ENCODE peak calls at places on chromosomes 12 and 14, in eight cellular contexts. E, M, T, J, U, P, Q and Z are unnamed samples.

GRCh38 chr14:52913271-52913670 is 37.6 kb downstream of the FERMT2 start:
- DNase-seq in E (no peak), M (no peak), T (peak; percentile 57), J (no peak), U (no peak), P (no peak), Q (no peak), Z (no peak)

GRCh38 chr14:102592969-102593840 is 756 bp downstream of the RCOR1 start:
- DNase-seq in E (peak; percentile 55), M (peak; percentile 67), T (peak; percentile 41), J (peak; percentile 93), U (no peak), P (peak; percentile 84), Q (peak; percentile 69), Z (peak; percentile 74)

GRCh38 chr14:68190032-68190431 is 370.5 kb downstream of the RAD51B start:
- DNase-seq in E (no peak), M (no peak), T (no peak), J (no peak), U (no peak), P (no peak), Q (no peak), Z (no peak)

GRCh38 chr12:8108808-8109398 is 14.5 kb upstream of the CLEC4A start:
- DNase-seq in E (peak; percentile 69), M (peak; percentile 82), T (peak; percentile 57), J (peak; percentile 84), U (peak; percentile 48), P (peak; percentile 68), Q (peak; percentile 15), Z (peak; percentile 95)

GRCh38 chr12:93468008-93468371 is 676 bp downstream of the MRPL42 start:
- DNase-seq in E (no peak), M (no peak), T (no peak), J (no peak), U (no peak), P (no peak), Q (no peak), Z (no peak)

GRCh38 chr12:53052419-53053222 is 2.8 kb downstream of the TNS2 start:
- DNase-seq in E (peak; percentile 92), M (no peak), T (peak; percentile 81), J (no peak), U (no peak), P (peak; percentile 92), Q (no peak), Z (peak; percentile 49)

GRCh38 chr14:102481791-102482238 is 27.8 kb downstream of the ANKRD9 start:
- DNase-seq in E (no peak), M (no peak), T (peak; percentile 64), J (peak; percentile 45), U (no peak), P (peak; percentile 48), Q (no peak), Z (no peak)

GRCh38 chr12:124901003-124901402 is 13.4 kb downstream of the UBC start:
- DNase-seq in E (no peak), M (no peak), T (no peak), J (no peak), U (no peak), P (no peak), Q (no peak), Z (no peak)

GRCh38 chr12:101051901-101052550 is 158.0 kb downstream of the SLC5A8 start:
- DNase-seq in E (no peak), M (no peak), T (peak; percentile 97), J (no peak), U (peak; percentile 90), P (no peak), Q (no peak), Z (no peak)

GRCh38 chr12:20548592-20548991 is 146.5 kb upstream of the SLCO1C1 start:
- DNase-seq in E (no peak), M (no peak), T (no peak), J (no peak), U (no peak), P (no peak), Q (no peak), Z (no peak)

GRCh38 chr14:57739543-57739942 is 126.3 kb downstream of the SLC35F4 start:
- DNase-seq in E (no peak), M (no peak), T (no peak), J (no peak), U (no peak), P (no peak), Q (no peak), Z (no peak)

DNA sequence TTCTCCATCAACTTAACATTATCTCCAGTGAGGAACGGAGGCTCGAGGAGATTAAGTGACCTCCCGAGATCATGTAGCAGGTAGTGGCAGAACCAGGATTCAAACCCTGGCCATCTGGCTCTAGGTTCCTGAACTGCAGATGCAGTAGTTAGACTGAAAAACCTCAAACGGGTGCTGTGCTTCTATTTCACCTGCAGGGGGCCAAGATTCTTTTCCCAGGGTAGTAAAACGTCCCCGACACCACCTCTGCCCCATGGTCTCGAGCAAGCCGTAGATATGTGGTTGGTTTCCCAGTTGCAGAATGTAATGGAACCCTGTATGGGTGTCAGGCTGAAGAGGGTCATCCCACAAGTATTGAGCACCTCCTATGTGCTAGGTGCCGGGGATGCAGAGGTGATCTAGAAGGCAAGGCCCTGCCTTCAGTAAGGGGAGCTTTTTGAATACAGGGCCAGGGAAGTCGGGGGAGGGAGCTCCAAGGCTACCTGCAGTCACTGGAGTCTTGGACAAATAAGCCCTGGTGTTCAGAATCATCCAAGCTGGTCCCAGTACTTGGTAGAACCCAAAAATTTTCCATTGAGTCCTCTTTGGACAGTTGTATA is 197.1 kb downstream of the CHST11 start:
- DNase-seq in E (no peak), M (no peak), T (no peak), J (no peak), U (no peak), P (no peak), Q (no peak), Z (peak; percentile 87)
- TF ChIP-seq CTCF in E (no peak), M (peak; percentile 28), T (no peak), J (no peak), U (no peak), P (peak; percentile 39), Q (peak; percentile 59), Z (peak; percentile 75)

GRCh38 chr12:12561305-12562015 is 1.2 kb downstream of the DUSP16 start:
- DNase-seq in E (peak; percentile 65), M (peak; percentile 68), T (peak; percentile 56), J (peak; percentile 92), U (no peak), P (peak; percentile 84), Q (peak; percentile 64), Z (peak; percentile 86)
- TF ChIP-seq CTCF in E (peak; percentile 7), M (no peak), T (peak; percentile 7), J (no peak), U (no peak), P (no peak), Q (no peak), Z (peak; percentile 56)

GRCh38 chr12:22938323-22938722 is 313.4 kb downstream of the ETNK1 start:
- DNase-seq in E (no peak), M (no peak), T (no peak), J (no peak), U (no peak), P (no peak), Q (no peak), Z (no peak)

GRCh38 chr12:22935501-22935900 is 310.5 kb downstream of the ETNK1 start:
- DNase-seq in E (no peak), M (no peak), T (no peak), J (no peak), U (no peak), P (no peak), Q (no peak), Z (no peak)

DNA sequence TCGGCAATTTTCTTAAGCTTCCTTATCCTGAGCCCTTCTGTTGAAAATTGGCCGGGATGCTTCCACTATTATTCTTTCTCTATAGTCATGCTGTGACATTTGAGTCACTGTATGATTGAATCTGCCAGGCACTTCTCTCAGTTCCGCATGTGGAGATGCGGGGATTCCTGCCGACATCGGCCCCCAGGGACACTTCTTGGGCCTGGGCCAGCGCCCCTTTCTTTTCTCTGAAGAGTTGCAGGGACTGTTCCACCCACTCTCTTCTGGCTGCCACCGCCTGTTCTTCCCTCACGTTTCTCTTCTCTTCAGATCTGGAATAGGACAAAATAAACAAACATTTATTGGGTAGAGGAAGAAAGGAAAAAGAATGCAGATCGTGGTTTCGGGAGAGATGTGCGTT is 310.1 kb downstream of the ETNK1 start:
- DNase-seq in E (no peak), M (no peak), T (no peak), J (no peak), U (no peak), P (no peak), Q (no peak), Z (peak; percentile 62)
- TF ChIP-seq CTCF in E (no peak), M (no peak), T (no peak), J (no peak), U (no peak), P (no peak), Q (no peak), Z (peak; percentile 29)

DNA sequence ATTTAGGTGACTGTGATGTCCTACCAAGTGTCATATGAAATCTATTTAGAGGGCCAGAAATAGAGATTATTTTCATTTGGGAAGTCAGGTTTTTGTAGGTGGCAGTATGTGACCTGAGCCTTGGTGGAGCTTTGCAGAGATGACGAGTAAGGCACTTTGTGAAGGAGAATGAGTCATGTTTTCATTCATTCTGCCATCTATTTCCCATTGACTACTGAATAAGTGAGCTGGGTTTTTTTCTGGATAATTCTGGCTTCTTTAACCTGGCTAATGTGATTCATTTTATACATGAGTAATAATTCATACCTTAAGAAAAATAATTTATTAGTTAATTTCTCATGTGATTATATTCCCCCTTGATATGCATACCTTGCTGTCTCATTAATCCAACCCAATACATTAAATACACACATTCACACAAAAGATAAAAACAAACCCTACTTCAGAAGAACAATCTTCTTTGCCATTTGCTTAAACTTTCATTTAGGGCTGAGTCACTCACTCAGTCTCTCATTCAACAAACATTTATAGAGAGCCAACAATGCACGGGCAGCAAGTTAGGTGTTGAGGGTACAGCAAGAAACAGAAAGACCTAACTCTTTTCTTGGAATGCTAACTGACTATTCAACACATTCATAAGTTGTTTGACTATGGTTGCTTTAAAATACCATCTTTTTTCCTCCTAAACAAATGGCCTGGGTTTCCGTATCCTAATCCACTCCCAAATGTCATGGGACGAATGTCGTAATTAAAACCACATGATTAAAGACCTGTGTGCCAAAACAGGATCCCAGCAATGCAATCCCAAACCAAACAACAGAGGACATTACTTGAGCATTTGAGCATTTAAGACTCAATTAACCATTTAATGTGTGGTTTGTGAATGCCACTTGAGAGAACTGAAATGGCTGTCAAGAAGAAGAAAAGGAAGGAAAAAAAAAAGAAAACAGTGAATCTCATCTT is 78.0 kb downstream of the KITLG start:
- DNase-seq in E (no peak), M (no peak), T (peak; percentile 69), J (no peak), U (no peak), P (no peak), Q (no peak), Z (no peak)
- TF ChIP-seq CTCF in E (no peak), M (no peak), T (no peak), J (no peak), U (no peak), P (no peak), Q (no peak), Z (no peak)